ENCODE peak calls at places on chromosomes 2 and 18, in ten cellular contexts. One of them, this sample, is unnamed.

GRCh38 chr2:109419171-109419756 is 194.5 kb downstream of the SEPTIN10 start:
- DNase-seq in activated T-cell treated with anti-CD3 and anti-CD28 coated beads for 1 hour: no peak
- DNase-seq in stomach: no peak
- DNase-seq in T-cell: no peak
- DNase-seq in NCI-H2029 treated with DMSO at 0.1 percent for 48 hours: no peak
- DNase-seq in GM04503: no peak
- DNase-seq in activated T-helper 1 cell treated with Interleukin-2 at 50 U/mL for 16 hours: no peak
- DNase-seq in stimulated activated CD8-positive, alpha-beta memory T cell treated with anti-CD3 and anti-CD28 coated beads, Interleukin-12 subunit alpha, Interleukin-12 subunit beta, amount 100 ng/mL, for 1 hour: no peak
- DNase-seq in H7: no peak
- DNase-seq in activated CD4-positive, alpha-beta T cell treated with anti-CD3 and anti-CD28 coated beads for 4 hours: no peak
- DNase-seq in this sample: no peak

GRCh38 chr2:53509827-53510785 is 257.5 kb upstream of the CHAC2 start:
- DNase-seq in activated T-cell treated with anti-CD3 and anti-CD28 coated beads for 1 hour: no peak
- DNase-seq in stomach: no peak
- DNase-seq in T-cell: no peak
- DNase-seq in NCI-H2029 treated with DMSO at 0.1 percent for 48 hours: no peak
- DNase-seq in GM04503: no peak
- DNase-seq in activated T-helper 1 cell treated with Interleukin-2 at 50 U/mL for 16 hours: no peak
- DNase-seq in stimulated activated CD8-positive, alpha-beta memory T cell treated with anti-CD3 and anti-CD28 coated beads, Interleukin-12 subunit alpha, Interleukin-12 subunit beta, amount 100 ng/mL, for 1 hour: no peak
- DNase-seq in H7: no peak
- DNase-seq in activated CD4-positive, alpha-beta T cell treated with anti-CD3 and anti-CD28 coated beads for 4 hours: no peak
- DNase-seq in this sample: no peak

GRCh38 chr2:119808516-119809147 is 48.9 kb downstream of the PTPN4 start:
- DNase-seq in activated T-cell treated with anti-CD3 and anti-CD28 coated beads for 1 hour: no peak
- DNase-seq in stomach: no peak
- DNase-seq in T-cell: no peak
- DNase-seq in NCI-H2029 treated with DMSO at 0.1 percent for 48 hours: no peak
- DNase-seq in GM04503: no peak
- DNase-seq in activated T-helper 1 cell treated with Interleukin-2 at 50 U/mL for 16 hours: no peak
- DNase-seq in stimulated activated CD8-positive, alpha-beta memory T cell treated with anti-CD3 and anti-CD28 coated beads, Interleukin-12 subunit alpha, Interleukin-12 subunit beta, amount 100 ng/mL, for 1 hour: no peak
- DNase-seq in H7: no peak
- DNase-seq in activated CD4-positive, alpha-beta T cell treated with anti-CD3 and anti-CD28 coated beads for 4 hours: no peak
- DNase-seq in this sample: no peak

GRCh38 chr2:201470821-201471731 is 19.5 kb downstream of the STRADB start:
- DNase-seq in activated T-cell treated with anti-CD3 and anti-CD28 coated beads for 1 hour: no peak
- DNase-seq in stomach: no peak
- DNase-seq in T-cell: no peak
- DNase-seq in NCI-H2029 treated with DMSO at 0.1 percent for 48 hours: no peak
- DNase-seq in GM04503: no peak
- DNase-seq in activated T-helper 1 cell treated with Interleukin-2 at 50 U/mL for 16 hours: no peak
- DNase-seq in stimulated activated CD8-positive, alpha-beta memory T cell treated with anti-CD3 and anti-CD28 coated beads, Interleukin-12 subunit alpha, Interleukin-12 subunit beta, amount 100 ng/mL, for 1 hour: no peak
- DNase-seq in H7: peak; percentile 65
- DNase-seq in activated CD4-positive, alpha-beta T cell treated with anti-CD3 and anti-CD28 coated beads for 4 hours: no peak
- DNase-seq in this sample: no peak

GRCh38 chr2:155692108-155692507 is 640.4 kb downstream of the NR4A2 start:
- DNase-seq in activated T-cell treated with anti-CD3 and anti-CD28 coated beads for 1 hour: no peak
- DNase-seq in stomach: no peak
- DNase-seq in T-cell: no peak
- DNase-seq in NCI-H2029 treated with DMSO at 0.1 percent for 48 hours: no peak
- DNase-seq in GM04503: no peak
- DNase-seq in activated T-helper 1 cell treated with Interleukin-2 at 50 U/mL for 16 hours: no peak
- DNase-seq in stimulated activated CD8-positive, alpha-beta memory T cell treated with anti-CD3 and anti-CD28 coated beads, Interleukin-12 subunit alpha, Interleukin-12 subunit beta, amount 100 ng/mL, for 1 hour: no peak
- DNase-seq in H7: no peak
- DNase-seq in activated CD4-positive, alpha-beta T cell treated with anti-CD3 and anti-CD28 coated beads for 4 hours: no peak
- DNase-seq in this sample: no peak

GRCh38 chr18:76448262-76449109 is 46.6 kb downstream of the ZNF516 start:
- DNase-seq in activated T-cell treated with anti-CD3 and anti-CD28 coated beads for 1 hour: no peak
- DNase-seq in stomach: no peak
- DNase-seq in T-cell: no peak
- DNase-seq in NCI-H2029 treated with DMSO at 0.1 percent for 48 hours: no peak
- DNase-seq in GM04503: no peak
- DNase-seq in activated T-helper 1 cell treated with Interleukin-2 at 50 U/mL for 16 hours: no peak
- DNase-seq in stimulated activated CD8-positive, alpha-beta memory T cell treated with anti-CD3 and anti-CD28 coated beads, Interleukin-12 subunit alpha, Interleukin-12 subunit beta, amount 100 ng/mL, for 1 hour: no peak
- DNase-seq in H7: no peak
- DNase-seq in activated CD4-positive, alpha-beta T cell treated with anti-CD3 and anti-CD28 coated beads for 4 hours: no peak
- DNase-seq in this sample: no peak

GRCh38 chr2:187008111-187008510 is 159.1 kb upstream of the ZSWIM2 start:
- DNase-seq in activated T-cell treated with anti-CD3 and anti-CD28 coated beads for 1 hour: no peak
- DNase-seq in stomach: no peak
- DNase-seq in T-cell: no peak
- DNase-seq in NCI-H2029 treated with DMSO at 0.1 percent for 48 hours: no peak
- DNase-seq in GM04503: no peak
- DNase-seq in activated T-helper 1 cell treated with Interleukin-2 at 50 U/mL for 16 hours: no peak
- DNase-seq in stimulated activated CD8-positive, alpha-beta memory T cell treated with anti-CD3 and anti-CD28 coated beads, Interleukin-12 subunit alpha, Interleukin-12 subunit beta, amount 100 ng/mL, for 1 hour: no peak
- DNase-seq in H7: no peak
- DNase-seq in activated CD4-positive, alpha-beta T cell treated with anti-CD3 and anti-CD28 coated beads for 4 hours: no peak
- DNase-seq in this sample: no peak

GRCh38 chr2:241122376-241123002 is 20.4 kb upstream of the MTERF4 start:
- DNase-seq in activated T-cell treated with anti-CD3 and anti-CD28 coated beads for 1 hour: no peak
- DNase-seq in stomach: no peak
- DNase-seq in T-cell: no peak
- DNase-seq in NCI-H2029 treated with DMSO at 0.1 percent for 48 hours: no peak
- DNase-seq in GM04503: no peak
- DNase-seq in activated T-helper 1 cell treated with Interleukin-2 at 50 U/mL for 16 hours: no peak
- DNase-seq in stimulated activated CD8-positive, alpha-beta memory T cell treated with anti-CD3 and anti-CD28 coated beads, Interleukin-12 subunit alpha, Interleukin-12 subunit beta, amount 100 ng/mL, for 1 hour: no peak
- DNase-seq in H7: no peak
- DNase-seq in activated CD4-positive, alpha-beta T cell treated with anti-CD3 and anti-CD28 coated beads for 4 hours: no peak
- DNase-seq in this sample: no peak

GRCh38 chr18:79294235-79294634 is 101.5 kb upstream of the NFATC1 start:
- DNase-seq in activated T-cell treated with anti-CD3 and anti-CD28 coated beads for 1 hour: no peak
- DNase-seq in stomach: no peak
- DNase-seq in T-cell: no peak
- DNase-seq in NCI-H2029 treated with DMSO at 0.1 percent for 48 hours: no peak
- DNase-seq in GM04503: no peak
- DNase-seq in activated T-helper 1 cell treated with Interleukin-2 at 50 U/mL for 16 hours: no peak
- DNase-seq in stimulated activated CD8-positive, alpha-beta memory T cell treated with anti-CD3 and anti-CD28 coated beads, Interleukin-12 subunit alpha, Interleukin-12 subunit beta, amount 100 ng/mL, for 1 hour: no peak
- DNase-seq in H7: no peak
- DNase-seq in activated CD4-positive, alpha-beta T cell treated with anti-CD3 and anti-CD28 coated beads for 4 hours: no peak
- DNase-seq in this sample: no peak

GRCh38 chr2:149261672-149262071 is 68.7 kb upstream of the LYPD6 start:
- DNase-seq in activated T-cell treated with anti-CD3 and anti-CD28 coated beads for 1 hour: no peak
- DNase-seq in stomach: no peak
- DNase-seq in T-cell: no peak
- DNase-seq in NCI-H2029 treated with DMSO at 0.1 percent for 48 hours: no peak
- DNase-seq in GM04503: no peak
- DNase-seq in activated T-helper 1 cell treated with Interleukin-2 at 50 U/mL for 16 hours: no peak
- DNase-seq in stimulated activated CD8-positive, alpha-beta memory T cell treated with anti-CD3 and anti-CD28 coated beads, Interleukin-12 subunit alpha, Interleukin-12 subunit beta, amount 100 ng/mL, for 1 hour: no peak
- DNase-seq in H7: no peak
- DNase-seq in activated CD4-positive, alpha-beta T cell treated with anti-CD3 and anti-CD28 coated beads for 4 hours: no peak
- DNase-seq in this sample: no peak

GRCh38 chr18:13635046-13635445 is 91.3 kb downstream of the FAM210A start:
- DNase-seq in activated T-cell treated with anti-CD3 and anti-CD28 coated beads for 1 hour: no peak
- DNase-seq in stomach: no peak
- DNase-seq in T-cell: no peak
- DNase-seq in NCI-H2029 treated with DMSO at 0.1 percent for 48 hours: no peak
- DNase-seq in GM04503: no peak
- DNase-seq in activated T-helper 1 cell treated with Interleukin-2 at 50 U/mL for 16 hours: no peak
- DNase-seq in stimulated activated CD8-positive, alpha-beta memory T cell treated with anti-CD3 and anti-CD28 coated beads, Interleukin-12 subunit alpha, Interleukin-12 subunit beta, amount 100 ng/mL, for 1 hour: no peak
- DNase-seq in H7: no peak
- DNase-seq in activated CD4-positive, alpha-beta T cell treated with anti-CD3 and anti-CD28 coated beads for 4 hours: no peak
- DNase-seq in this sample: no peak